ENCODE peak calls at places on chromosomes 4 and X, in eight cellular contexts. H, R, W, S, M, U, T and F are unnamed samples.

GRCh38 chr4:148986951-148987350 is 544.7 kb upstream of the NR3C2 start:
- DNase-seq in R (no peak), M (no peak), T (no peak), H (no peak), W (no peak), U (no peak), S (no peak), F (no peak)

GRCh38 chr4:183366436-183366835 is 44.2 kb upstream of the CLDN24 start:
- DNase-seq in U (no peak), S (no peak), W (no peak), T (no peak), R (no peak), M (no peak), H (no peak), F (no peak)

GRCh38 chr4:175671491-175671934 is 140.6 kb downstream of the GPM6A start:
- DNase-seq in W (no peak), H (no peak), M (no peak), T (no peak), U (no peak), S (no peak), R (peak; percentile 28), F (no peak)

GRCh38 chr4:168486961-168487820 is 6.9 kb upstream of the DDX60L start:
- DNase-seq in S (no peak), H (no peak), M (no peak), W (peak; percentile 85), T (peak; percentile 78), U (peak; percentile 32), R (peak; percentile 26), F (no peak)

GRCh38 chr4:177596035-177596434 is 153.8 kb upstream of the AGA start:
- DNase-seq in M (peak; percentile 76), S (no peak), T (peak; percentile 83), W (peak; percentile 78), U (peak; percentile 55), R (peak; percentile 66), H (no peak), F (peak; percentile 22)

GRCh38 chrX:477441-478012 is 90.8 kb upstream of the PPP2R3B start:
- DNase-seq in H (no peak), U (no peak), T (no peak), R (no peak), S (no peak), W (no peak), M (peak; percentile 50), F (no peak)

GRCh38 chrX:2351321-2351720 is 149.5 kb downstream of the DHRSX start:
- DNase-seq in W (peak; percentile 96), U (peak; percentile 65), H (no peak), S (no peak), M (no peak), T (peak; percentile 97), R (peak; percentile 21), F (no peak)

GRCh38 chrX:133005616-133006015 is 47.2 kb upstream of the HS6ST2 start:
- DNase-seq in W (no peak), M (no peak), T (no peak), U (no peak), H (no peak), R (no peak), S (no peak), F (no peak)

GRCh38 chr4:58566260-58566659 is 1456.1 kb upstream of the IGFBP7 start:
- DNase-seq in W (no peak), R (no peak), H (no peak), S (no peak), U (no peak), T (no peak), M (no peak), F (no peak)

GRCh38 chrX:50635811-50636365 is 165.3 kb upstream of the DGKK start:
- DNase-seq in H (no peak), U (no peak), R (no peak), W (no peak), S (no peak), M (no peak), T (no peak), F (no peak)

GRCh38 chrX:3743821-3744439 is 30.5 kb upstream of the PRKX start:
- DNase-seq in W (no peak), T (no peak), R (no peak), U (no peak), S (no peak), M (no peak), H (no peak), F (no peak)

GRCh38 chrX:133935096-133935495 is 50.3 kb downstream of the GPC3 start:
- DNase-seq in R (no peak), M (no peak), T (no peak), W (no peak), U (no peak), H (no peak), S (no peak), F (no peak)

GRCh38 chrX:44903107-44903506 is 30.1 kb downstream of the KDM6A start:
- DNase-seq in R (no peak), H (no peak), W (peak; percentile 60), U (peak; percentile 54), T (peak; percentile 89), M (no peak), S (no peak), F (peak; percentile 4)

GRCh38 chr4:74541611-74542177 is 96.8 kb downstream of the AREG start:
- DNase-seq in R (no peak), T (no peak), S (no peak), U (no peak), M (no peak), W (no peak), H (no peak), F (no peak)

GRCh38 chr4:107312366-107312765 is 276.3 kb upstream of the DKK2 start:
- DNase-seq in M (no peak), S (no peak), H (no peak), T (no peak), R (no peak), W (peak; percentile 67), U (no peak), F (no peak)

GRCh38 chr4:48639816-48640215 is 140.3 kb downstream of the FRYL start:
- DNase-seq in M (no peak), W (no peak), R (no peak), U (no peak), H (no peak), T (peak; percentile 45), S (no peak), F (no peak)

GRCh38 chrX:34880656-34881055 is 61.9 kb upstream of the FAM47B start:
- DNase-seq in T (peak; percentile 78), S (no peak), R (no peak), W (peak; percentile 75), U (peak; percentile 35), H (no peak), M (no peak), F (peak; percentile 39)

GRCh38 chrX:66489339-66489738 is 149.5 kb downstream of the EDA2R start:
- DNase-seq in S (no peak), M (no peak), H (no peak), W (no peak), T (peak; percentile 4), R (no peak), U (no peak), F (no peak)

GRCh38 chrX:18099745-18100144 is 120.9 kb downstream of the BEND2 start:
- DNase-seq in W (no peak), T (no peak), U (no peak), R (peak; percentile 5), H (no peak), S (no peak), M (no peak), F (no peak)

GRCh38 chrX:45699158-45699557 is 498.5 kb upstream of the DIPK2B start:
- DNase-seq in H (no peak), S (no peak), R (no peak), T (peak; percentile 94), U (peak; percentile 21), M (no peak), W (peak; percentile 68), F (no peak)

GRCh38 chr4:142088906-142089305 is 452.5 kb downstream of the IL15 start:
- DNase-seq in W (peak; percentile 70), R (no peak), H (no peak), M (no peak), S (no peak), U (peak; percentile 84), T (peak; percentile 92), F (peak; percentile 23)

GRCh38 chr4:109315818-109316217 is 13.4 kb upstream of the COL25A1 start:
- DNase-seq in U (no peak), S (no peak), W (peak; percentile 34), H (no peak), M (no peak), T (no peak), R (no peak), F (no peak)
- TF ChIP-seq CTCF in U (peak; percentile 19), S (no peak), W (peak; percentile 41), H (no peak), M (no peak), T (peak; percentile 27), R (no peak), F (no peak)

DNA sequence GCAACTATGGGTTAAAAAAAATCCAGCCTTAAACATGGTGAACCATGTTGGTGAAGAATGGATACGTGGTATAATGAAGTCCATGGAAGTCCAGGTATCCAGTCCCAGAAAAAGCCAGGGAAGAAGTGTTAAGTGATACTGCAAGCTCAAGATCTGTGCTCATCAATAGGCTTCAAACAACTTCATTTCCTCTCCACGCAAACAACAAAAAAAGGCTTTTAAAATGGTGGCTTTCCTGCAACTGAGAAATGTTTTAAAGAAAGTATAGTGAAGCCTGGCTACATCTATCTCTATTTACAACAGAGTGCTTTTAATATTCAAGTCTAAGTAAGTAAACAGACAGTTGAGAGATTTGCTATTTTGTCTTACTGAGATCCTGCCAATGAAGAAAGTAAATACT is 1.6 kb downstream of the TAPT1 start:
- DNase-seq in U (no peak), W (no peak), M (no peak), R (no peak), S (no peak), T (no peak), H (no peak), F (no peak)
- H3K4me3 ChIP-seq in U (peak overlapping the region; percentile 74), W (peak overlapping the region; percentile 94), M (peak overlapping the region; percentile 100), R (peak overlapping the region; percentile 68), S (peak overlapping the region; percentile 69), T (peak overlapping the region; percentile 84), H (peak overlapping the region; percentile 1), F (no peak overlapping the region)

GRCh38 chrX:56800307-56800706 is 71.3 kb downstream of the NBDY start:
- DNase-seq in M (no peak), T (no peak), H (no peak), R (no peak), W (no peak), U (no peak), S (no peak), F (no peak)

GRCh38 chrX:56798866-56799864 is 70.1 kb downstream of the NBDY start:
- DNase-seq in R (no peak), M (no peak), W (no peak), S (no peak), T (no peak), U (no peak), H (peak; percentile 52), F (no peak)

GRCh38 chrX:56802428-56802827 is 73.4 kb downstream of the NBDY start:
- DNase-seq in W (no peak), T (no peak), M (no peak), U (no peak), S (no peak), R (no peak), H (no peak), F (no peak)

GRCh38 chrX:56802921-56803848 is 74.1 kb downstream of the NBDY start:
- DNase-seq in M (no peak), R (peak; percentile 61), W (peak; percentile 75), U (peak; percentile 75), T (peak; percentile 83), S (no peak), H (peak; percentile 81), F (peak; percentile 73)

GRCh38 chrX:56800801-56801200 is 71.8 kb downstream of the NBDY start:
- DNase-seq in U (peak; percentile 14), T (no peak), S (no peak), H (no peak), R (no peak), W (no peak), M (no peak), F (no peak)
- TF ChIP-seq CTCF in U (no peak), T (no peak), S (no peak), H (no peak), R (no peak), W (no peak), M (no peak), F (no peak)

GRCh38 chrX:109782994-109783711 is 50.1 kb upstream of the ACSL4 start:
- DNase-seq in M (no peak), T (peak; percentile 20), H (no peak), U (no peak), W (peak; percentile 17), S (no peak), R (no peak), F (no peak)
- H3K4me3 ChIP-seq in M (no peak overlapping the region), T (no peak overlapping the region), H (no peak overlapping the region), U (no peak overlapping the region), W (no peak overlapping the region), S (no peak overlapping the region), R (no peak overlapping the region), F (no peak overlapping the region)